ENCODE peak calls at places on chromosomes 1 and 21, in four cellular contexts. O is tibial nerve, Y is stomach, V is sigmoid colon. U is an unnamed sample.

GRCh38 chr1:93502561-93502960 is 54.6 kb downstream of the FNBP1L start:
- DNase-seq in O (no peak), Y (no peak), V (no peak), U (no peak)

GRCh38 chr1:174682419-174683008 is 234.8 kb downstream of the GPR52 start:
- DNase-seq in O (no peak), Y (no peak), V (no peak), U (no peak)

GRCh38 chr1:190001187-190001586 is 476.5 kb downstream of the BRINP3 start:
- DNase-seq in O (no peak), Y (no peak), V (no peak), U (no peak)

GRCh38 chr1:81121324-81121723 is 679.4 kb upstream of the ADGRL2 start:
- DNase-seq in O (no peak), Y (no peak), V (no peak), U (no peak)

GRCh38 chr1:173861731-173862145 is 6.1 kb downstream of the GAS5 start:
- DNase-seq in O (no peak), Y (no peak), V (no peak), U (no peak)

GRCh38 chr1:180982424-180982823 is 40.2 kb downstream of the STX6 start:
- DNase-seq in O (no peak), Y (no peak), V (no peak), U (no peak)

GRCh38 chr1:167994560-167994959 is 57.7 kb upstream of the MPC2 start:
- DNase-seq in O (no peak), Y (no peak), V (no peak), U (no peak)

GRCh38 chr1:35470964-35471613 is 86.1 kb downstream of the KIAA0319L start:
- DNase-seq in O (no peak), Y (no peak), V (no peak), U (no peak)

GRCh38 chr1:47699492-47700220 is 261.8 kb downstream of the FOXD2 start:
- DNase-seq in O (no peak), Y (no peak), V (no peak), U (no peak)

GRCh38 chr1:44103270-44104131 is 15.1 kb upstream of the KLF17 start:
- DNase-seq in O (no peak), Y (no peak), V (no peak), U (no peak)

GRCh38 chr1:51512120-51512519 is 6.9 kb downstream of the EPS15 start:
- DNase-seq in O (no peak), Y (no peak), V (no peak), U (no peak)

GRCh38 chr1:62796151-62796680 is 12.3 kb downstream of the ATG4C start:
- DNase-seq in O (no peak), Y (no peak), V (no peak), U (no peak)

GRCh38 chr1:115210302-115210711 is 121.0 kb upstream of the TSPAN2 start:
- DNase-seq in O (no peak), Y (no peak), V (no peak), U (no peak)

GRCh38 chr1:151142411-151143056 is 3.9 kb downstream of the SEMA6C start:
- DNase-seq in O (no peak), Y (no peak), V (no peak), U (no peak)

GRCh38 chr1:38730511-38731397 is 128.8 kb downstream of the RRAGC start:
- DNase-seq in O (no peak), Y (no peak), V (no peak), U (no peak)

GRCh38 chr1:177077006-177077405 is 87.5 kb downstream of the ASTN1 start:
- DNase-seq in O (no peak), Y (no peak), V (no peak), U (no peak)

GRCh38 chr1:247322849-247323586 is 8.6 kb downstream of the ZNF496 start:
- DNase-seq in O (no peak), Y (no peak), V (no peak), U (no peak)

GRCh38 chr1:92473781-92474495 is 12.8 kb downstream of the GFI1 start:
- DNase-seq in O (no peak), Y (no peak), V (no peak), U (no peak)

GRCh38 chr1:93730621-93731020 is 49.0 kb upstream of the BCAR3 start:
- DNase-seq in O (no peak), Y (no peak), V (no peak), U (no peak)

GRCh38 chr1:161382214-161383019 is 14.7 kb upstream of the CFAP126 start:
- DNase-seq in O (no peak), Y (no peak), V (no peak), U (peak; percentile 45)

GRCh38 chr1:235688096-235688495 is 38.5 kb upstream of the GNG4 start:
- DNase-seq in O (no peak), Y (no peak), V (no peak), U (no peak)

GRCh38 chr1:32266926-32267645 is 16.0 kb downstream of the LCK start:
- DNase-seq in O (no peak), Y (no peak), V (no peak), U (no peak)

GRCh38 chr1:119743308-119743707 is 25.4 kb downstream of the HMGCS2 start:
- DNase-seq in O (no peak), Y (no peak), V (no peak), U (no peak)

GRCh38 chr1:214453109-214453722 is 98.2 kb downstream of the PTPN14 start:
- DNase-seq in O (no peak), Y (no peak), V (no peak), U (no peak)

GRCh38 chr1:169945171-169945570 is 51.5 kb upstream of the SCYL3 start:
- DNase-seq in O (no peak), Y (no peak), V (peak; percentile 53), U (no peak)

GRCh38 chr1:85313888-85314696 is 37.7 kb upstream of the BCL10 start:
- DNase-seq in O (no peak), Y (no peak), V (no peak), U (no peak)

GRCh38 chr21:30126575-30126974 is 40.0 kb downstream of the CLDN17 start:
- DNase-seq in O (no peak), Y (no peak), V (no peak), U (no peak)

GRCh38 chr1:55329091-55329490 is 113.9 kb upstream of the USP24 start:
- DNase-seq in O (no peak), Y (no peak), V (no peak), U (peak; percentile 43)

GRCh38 chr1:227654431-227654830 is 80.7 kb downstream of the JMJD4 start:
- DNase-seq in O (no peak), Y (no peak), V (no peak), U (no peak)

GRCh38 chr1:107246775-107247345 is 106.0 kb downstream of the NTNG1 start:
- DNase-seq in O (no peak), Y (no peak), V (no peak), U (no peak)
- H3K4me1 ChIP-seq in O (no peaks in the 10 kb centered on the region), Y (no peaks in the 10 kb centered on the region), V (no peaks in the 10 kb centered on the region), U (no peaks in the 10 kb centered on the region)

GRCh38 chr1:24748191-24749121 is 3.2 kb downstream of the CLIC4 start:
- DNase-seq in O (no peak), Y (no peak), V (no peak), U (no peak)

GRCh38 chr1:24749886-24750285 is 4.6 kb downstream of the CLIC4 start:
- DNase-seq in O (no peak), Y (no peak), V (no peak), U (no peak)

GRCh38 chr1:24752305-24752704 is 7.1 kb downstream of the CLIC4 start:
- DNase-seq in O (no peak), Y (no peak), V (no peak), U (no peak)

GRCh38 chr1:24751833-24752232 is 6.6 kb downstream of the CLIC4 start:
- DNase-seq in O (no peak), Y (no peak), V (no peak), U (no peak)

GRCh38 chr1:24749257-24749656 is 4.0 kb downstream of the CLIC4 start:
- DNase-seq in O (no peak), Y (no peak), V (no peak), U (no peak)
- H3K27ac ChIP-seq in O (no peak overlapping the region), Y (peak overlapping the region; percentile 36), V (peak overlapping the region; percentile 100), U (no peak overlapping the region)

DNA sequence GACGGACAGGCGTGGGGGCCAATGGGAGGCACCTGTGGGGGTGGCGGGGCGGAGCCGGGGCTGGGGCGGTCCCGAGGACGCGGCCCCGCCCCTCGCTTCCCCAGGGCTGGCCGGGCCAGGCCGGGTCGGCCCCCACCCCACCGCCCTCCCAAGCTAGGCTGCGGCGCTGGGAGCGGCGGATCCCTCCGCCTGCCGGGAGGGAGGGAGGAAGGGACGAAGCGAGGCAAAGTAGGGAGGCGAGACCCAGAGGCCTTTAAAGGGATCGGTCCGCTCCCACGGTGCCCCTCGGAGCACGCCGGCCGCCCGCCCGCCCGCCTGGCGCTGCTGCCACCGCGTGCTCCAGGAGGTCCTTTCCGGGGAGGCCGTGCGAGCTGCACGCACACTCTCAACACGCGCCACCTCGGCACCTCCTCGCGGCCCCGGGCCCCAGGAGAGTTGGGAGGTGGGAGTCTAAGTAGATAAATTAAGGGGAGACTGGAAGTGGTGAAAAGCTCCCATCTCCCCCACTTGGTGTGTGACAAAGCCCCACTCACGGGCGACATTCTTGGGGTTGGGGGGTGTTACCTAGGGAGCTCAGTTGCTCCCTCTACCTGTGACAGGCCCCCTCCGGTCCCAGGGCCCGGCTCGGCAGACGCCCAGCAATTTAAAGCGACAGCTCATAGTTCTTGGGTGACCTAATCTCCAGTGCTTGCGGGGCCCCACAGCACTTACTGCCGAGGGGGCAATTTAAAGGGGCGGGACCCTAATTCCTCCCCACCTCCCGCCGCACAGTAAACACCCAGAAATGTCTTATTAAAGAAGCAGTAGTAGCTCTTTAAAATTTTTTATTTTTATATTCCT is 492 bp upstream of the MEF2D start:
- DNase-seq in O (peak; percentile 88), Y (peak; percentile 95), V (peak; percentile 98), U (peak; percentile 97)
- TF ChIP-seq EP300 in O (peak; percentile 73), Y (peak; percentile 17), V (peak; percentile 3), U (no peak)

GRCh38 chr1:46613661-46614603 is 2.7 kb downstream of the MOB3C start:
- DNase-seq in O (peak; percentile 87), Y (peak; percentile 72), V (peak; percentile 97), U (peak; percentile 92)

GRCh38 chr1:46616277-46617107 is at the start of gene MOB3C:
- DNase-seq in O (peak; percentile 78), Y (peak; percentile 81), V (peak; percentile 96), U (peak; percentile 85)

GRCh38 chr1:46615735-46616134 is 876 bp downstream of the MOB3C start:
- DNase-seq in O (no peak), Y (no peak), V (peak; percentile 63), U (no peak)

GRCh38 chr1:46614604-46614984 is 2.0 kb downstream of the MOB3C start:
- DNase-seq in O (no peak), Y (no peak), V (peak; percentile 58), U (peak; percentile 35)

GRCh38 chr1:46615088-46615487 is 1.5 kb downstream of the MOB3C start:
- DNase-seq in O (no peak), Y (no peak), V (no peak), U (no peak)
- H3K4me1 ChIP-seq in O (no peaks in the 10 kb centered on the region), Y (peaks cover 42% of the 10 kb centered on the region), V (peaks cover 61% of the 10 kb centered on the region), U (peaks cover 7% of the 10 kb centered on the region)

DNA sequence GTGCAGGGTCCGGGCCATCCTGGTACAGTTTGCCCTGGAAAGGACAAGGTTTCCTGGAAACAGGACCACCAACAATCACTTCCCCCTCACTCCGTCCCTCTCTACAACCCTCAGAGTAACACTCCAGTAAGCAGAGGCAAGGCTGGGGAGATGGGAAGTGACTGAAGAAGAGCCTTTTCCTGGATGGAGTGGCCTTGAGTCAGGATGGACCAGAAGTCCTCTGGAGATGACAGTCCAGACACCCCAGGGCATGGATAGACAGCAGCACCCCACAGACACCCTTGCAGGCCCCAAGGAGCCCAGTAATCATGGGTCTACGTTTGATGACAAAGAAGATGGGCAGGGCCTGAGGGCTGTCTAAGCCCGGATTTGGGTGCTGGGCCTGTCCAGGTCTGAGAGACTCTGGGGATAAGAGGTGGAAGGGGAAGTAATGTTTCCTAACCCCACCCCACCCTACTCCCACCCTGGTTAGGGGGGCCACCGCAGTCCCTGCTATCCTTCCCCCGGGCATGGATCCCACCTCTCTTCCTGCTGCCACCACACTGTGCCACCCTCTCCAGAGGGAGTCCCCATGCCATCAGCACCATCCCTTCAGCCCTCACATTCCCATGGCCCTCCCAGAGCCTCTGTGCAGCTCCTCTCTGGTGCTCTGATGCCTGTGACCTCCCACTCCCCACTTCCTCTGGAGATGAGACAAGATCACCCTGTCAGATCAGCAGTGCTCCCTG is 7.2 kb upstream of the S100A8 start:
- DNase-seq in O (no peak), Y (no peak), V (no peak), U (no peak)
- H3K27ac ChIP-seq in O (no peak overlapping the region), Y (no peak overlapping the region), V (no peak overlapping the region), U (no peak overlapping the region)

U was measured in ovary.